ENCODE peak calls at places on chromosomes 13 and 19, in eight cellular contexts. G, P, Y, N, T, W, E and Q are unnamed samples.

GRCh38 chr13:23979361-23980159 is 82.3 kb upstream of the C1QTNF9B start:
- DNase-seq in Y (no peak), W (peak), P (no peak), E (peak), N (peak), G (no peak), T (no peak), Q (peak)

GRCh38 chr19:54063350-54064078 is at the start of gene VSTM1:
- DNase-seq in G (no peak), Y (no peak), T (no peak), P (no peak), N (no peak), E (no peak), W (no peak), Q (no peak)

GRCh38 chr19:18860725-18861124 is 29.0 kb downstream of the UPF1 start:
- DNase-seq in E (no peak), P (no peak), T (no peak), G (no peak), W (no peak), Y (no peak), N (no peak), Q (no peak)

GRCh38 chr19:4633140-4633967 is 6.0 kb upstream of the TNFAIP8L1 start:
- DNase-seq in N (peak), E (peak), T (no peak), P (peak), W (peak), G (peak), Y (no peak), Q (peak)

GRCh38 chr19:35513975-35514809 is 743 bp upstream of the DMKN start:
- DNase-seq in P (no peak), Y (no peak), E (no peak), T (no peak), G (no peak), N (no peak), W (no peak), Q (no peak)

GRCh38 chr19:7471696-7472620 is 16.9 kb downstream of the PEX11G start:
- DNase-seq in E (no peak), Y (no peak), N (no peak), T (no peak), P (no peak), W (no peak), G (no peak), Q (no peak)

GRCh38 chr19:55257461-55258411 is 1.1 kb downstream of the PPP6R1 start:
- DNase-seq in P (no peak), N (no peak), T (no peak), W (no peak), Y (no peak), E (no peak), G (peak), Q (no peak)

GRCh38 chr19:58407658-58408151 is 744 bp upstream of the ZNF584 start:
- DNase-seq in W (no peak), P (no peak), Y (peak), E (no peak), G (no peak), T (no peak), N (no peak), Q (no peak)

GRCh38 chr13:41463823-41464602 is 6.7 kb downstream of the RGCC start:
- DNase-seq in P (no peak), E (no peak), W (no peak), G (no peak), Y (no peak), N (no peak), T (no peak), Q (no peak)

GRCh38 chr13:26971990-26972888 is 199.4 kb downstream of the USP12 start:
- DNase-seq in T (no peak), W (no peak), Y (peak), N (no peak), E (no peak), G (peak), P (no peak), Q (no peak)

GRCh38 chr19:16676101-16676798 is 15.3 kb downstream of the TMEM38A start:
- DNase-seq in G (no peak), T (no peak), Y (no peak), E (no peak), W (no peak), P (no peak), N (no peak), Q (no peak)

GRCh38 chr19:36916991-36917390 is 859 bp downstream of the ZNF568 start:
- DNase-seq in E (no peak), T (no peak), Y (no peak), N (no peak), W (no peak), P (no peak), G (peak), Q (no peak)

GRCh38 chr13:96011291-96011875 is 41.8 kb downstream of the UGGT2 start:
- DNase-seq in E (no peak), G (no peak), Y (no peak), N (no peak), W (no peak), T (no peak), P (no peak), Q (no peak)

GRCh38 chr13:71290963-71291937 is 575.8 kb downstream of the DACH1 start:
- DNase-seq in W (peak), P (peak), G (peak), N (peak), T (no peak), E (no peak), Y (no peak), Q (no peak)

GRCh38 chr19:11535792-11536595 is 2.7 kb upstream of the CNN1 start:
- DNase-seq in E (peak), G (peak), T (peak), Y (peak), W (peak), N (peak), P (peak), Q (peak)

GRCh38 chr19:290539-291521 is at the start of gene PLPP2:
- DNase-seq in Y (no peak), W (no peak), E (no peak), P (peak), N (no peak), T (no peak), G (no peak), Q (no peak)